ENCODE peak calls at places on chromosomes 16 and 17, in ten cellular contexts. One of them, this sample, is unnamed.
A peak's percentile ranks its signal among the peaks of the same experiment; 100 is the strongest.

GRCh38 chr16:14364386-14365199 is 265.5 kb downstream of the PARN start:
- ATAC-seq in activated T-cell treated with anti-CD3 and anti-CD28 coated beads, Interleukin-2, amount 50 U/mL, for 72 hours: no peak
- ATAC-seq in natural killer cell: no peak
- ATAC-seq in Panc1: peak; percentile 60
- ATAC-seq in activated CD4-positive, CD25-positive, alpha-beta regulatory T cell treated with anti-CD3 and anti-CD28 coated beads, Interleukin-2, amount 50 U/mL, for 24 hours: no peak
- ATAC-seq in left lung: peak; percentile 79
- ATAC-seq in upper lobe of right lung: peak; percentile 78
- ATAC-seq in stimulated activated naive B cell treated with anti-CD40 and anti-IgM and Interleukin-4, amounts not matched to agents 10 μg/mL and 1 μg/mL and 100 μg/mL, for 72 hours: no peak
- ATAC-seq in activated CD8-positive, alpha-beta T cell treated with anti-CD3 and anti-CD28 coated beads, Interleukin-2, amount 10 ng/mL, durations not matched to agents 7 days and 5 days: no peak
- ATAC-seq in heart right ventricle: no peak
- ATAC-seq in this sample: no peak

GRCh38 chr17:39665642-39666221 is 583 bp downstream of the TCAP start:
- ATAC-seq in activated CD8-positive, alpha-beta T cell treated with anti-CD3 and anti-CD28 coated beads, Interleukin-2, amount 10 ng/mL, durations not matched to agents 7 days and 5 days: no peak
- ATAC-seq in upper lobe of right lung: no peak
- ATAC-seq in activated T-cell treated with anti-CD3 and anti-CD28 coated beads, Interleukin-2, amount 50 U/mL, for 72 hours: no peak
- ATAC-seq in left lung: no peak
- ATAC-seq in stimulated activated naive B cell treated with anti-CD40 and anti-IgM and Interleukin-4, amounts not matched to agents 10 μg/mL and 1 μg/mL and 100 μg/mL, for 72 hours: peak; percentile 38
- ATAC-seq in natural killer cell: peak; percentile 22
- ATAC-seq in activated CD4-positive, CD25-positive, alpha-beta regulatory T cell treated with anti-CD3 and anti-CD28 coated beads, Interleukin-2, amount 50 U/mL, for 24 hours: peak; percentile 15
- ATAC-seq in Panc1: peak; percentile 44
- ATAC-seq in heart right ventricle: peak; percentile 9
- ATAC-seq in this sample: no peak

GRCh38 chr17:66423436-66423922 is 121.1 kb downstream of the PRKCA start:
- ATAC-seq in Panc1: no peak
- ATAC-seq in activated CD4-positive, CD25-positive, alpha-beta regulatory T cell treated with anti-CD3 and anti-CD28 coated beads, Interleukin-2, amount 50 U/mL, for 24 hours: no peak
- ATAC-seq in left lung: no peak
- ATAC-seq in natural killer cell: no peak
- ATAC-seq in upper lobe of right lung: no peak
- ATAC-seq in activated CD8-positive, alpha-beta T cell treated with anti-CD3 and anti-CD28 coated beads, Interleukin-2, amount 10 ng/mL, durations not matched to agents 7 days and 5 days: no peak
- ATAC-seq in stimulated activated naive B cell treated with anti-CD40 and anti-IgM and Interleukin-4, amounts not matched to agents 10 μg/mL and 1 μg/mL and 100 μg/mL, for 72 hours: peak; percentile 32
- ATAC-seq in activated T-cell treated with anti-CD3 and anti-CD28 coated beads, Interleukin-2, amount 50 U/mL, for 72 hours: peak; percentile 44
- ATAC-seq in heart right ventricle: peak; percentile 28
- ATAC-seq in this sample: no peak

GRCh38 chr16:78893340-78893739 is 707.2 kb downstream of the MAF start:
- ATAC-seq in upper lobe of right lung: peak; percentile 90
- ATAC-seq in Panc1: no peak
- ATAC-seq in natural killer cell: no peak
- ATAC-seq in activated CD8-positive, alpha-beta T cell treated with anti-CD3 and anti-CD28 coated beads, Interleukin-2, amount 10 ng/mL, durations not matched to agents 7 days and 5 days: no peak
- ATAC-seq in stimulated activated naive B cell treated with anti-CD40 and anti-IgM and Interleukin-4, amounts not matched to agents 10 μg/mL and 1 μg/mL and 100 μg/mL, for 72 hours: peak; percentile 89
- ATAC-seq in activated T-cell treated with anti-CD3 and anti-CD28 coated beads, Interleukin-2, amount 50 U/mL, for 72 hours: peak; percentile 63
- ATAC-seq in activated CD4-positive, CD25-positive, alpha-beta regulatory T cell treated with anti-CD3 and anti-CD28 coated beads, Interleukin-2, amount 50 U/mL, for 24 hours: peak; percentile 25
- ATAC-seq in left lung: peak; percentile 76
- ATAC-seq in heart right ventricle: peak; percentile 46
- ATAC-seq in this sample: no peak

GRCh38 chr17:6427284-6427781 is 7.6 kb downstream of the AIPL1 start:
- ATAC-seq in upper lobe of right lung: peak; percentile 53
- ATAC-seq in stimulated activated naive B cell treated with anti-CD40 and anti-IgM and Interleukin-4, amounts not matched to agents 10 μg/mL and 1 μg/mL and 100 μg/mL, for 72 hours: peak; percentile 88
- ATAC-seq in left lung: peak; percentile 44
- ATAC-seq in activated CD4-positive, CD25-positive, alpha-beta regulatory T cell treated with anti-CD3 and anti-CD28 coated beads, Interleukin-2, amount 50 U/mL, for 24 hours: peak; percentile 74
- ATAC-seq in natural killer cell: peak; percentile 87
- ATAC-seq in Panc1: no peak
- ATAC-seq in heart right ventricle: peak; percentile 21
- ATAC-seq in activated CD8-positive, alpha-beta T cell treated with anti-CD3 and anti-CD28 coated beads, Interleukin-2, amount 10 ng/mL, durations not matched to agents 7 days and 5 days: peak; percentile 86
- ATAC-seq in activated T-cell treated with anti-CD3 and anti-CD28 coated beads, Interleukin-2, amount 50 U/mL, for 72 hours: peak; percentile 89
- ATAC-seq in this sample: no peak

GRCh38 chr17:69402052-69402451 is 12.4 kb upstream of the MAP2K6 start:
- ATAC-seq in activated CD8-positive, alpha-beta T cell treated with anti-CD3 and anti-CD28 coated beads, Interleukin-2, amount 10 ng/mL, durations not matched to agents 7 days and 5 days: no peak
- ATAC-seq in natural killer cell: no peak
- ATAC-seq in upper lobe of right lung: no peak
- ATAC-seq in activated CD4-positive, CD25-positive, alpha-beta regulatory T cell treated with anti-CD3 and anti-CD28 coated beads, Interleukin-2, amount 50 U/mL, for 24 hours: no peak
- ATAC-seq in stimulated activated naive B cell treated with anti-CD40 and anti-IgM and Interleukin-4, amounts not matched to agents 10 μg/mL and 1 μg/mL and 100 μg/mL, for 72 hours: no peak
- ATAC-seq in activated T-cell treated with anti-CD3 and anti-CD28 coated beads, Interleukin-2, amount 50 U/mL, for 72 hours: no peak
- ATAC-seq in heart right ventricle: no peak
- ATAC-seq in left lung: no peak
- ATAC-seq in Panc1: no peak
- ATAC-seq in this sample: no peak

GRCh38 chr16:84712138-84712671 is 12.4 kb downstream of the USP10 start:
- ATAC-seq in natural killer cell: no peak
- ATAC-seq in stimulated activated naive B cell treated with anti-CD40 and anti-IgM and Interleukin-4, amounts not matched to agents 10 μg/mL and 1 μg/mL and 100 μg/mL, for 72 hours: no peak
- ATAC-seq in activated T-cell treated with anti-CD3 and anti-CD28 coated beads, Interleukin-2, amount 50 U/mL, for 72 hours: no peak
- ATAC-seq in left lung: no peak
- ATAC-seq in activated CD8-positive, alpha-beta T cell treated with anti-CD3 and anti-CD28 coated beads, Interleukin-2, amount 10 ng/mL, durations not matched to agents 7 days and 5 days: no peak
- ATAC-seq in heart right ventricle: no peak
- ATAC-seq in upper lobe of right lung: no peak
- ATAC-seq in Panc1: peak; percentile 31
- ATAC-seq in activated CD4-positive, CD25-positive, alpha-beta regulatory T cell treated with anti-CD3 and anti-CD28 coated beads, Interleukin-2, amount 50 U/mL, for 24 hours: no peak
- ATAC-seq in this sample: no peak

GRCh38 chr17:79968116-79968515 is 67.6 kb downstream of the TBC1D16 start:
- ATAC-seq in heart right ventricle: no peak
- ATAC-seq in stimulated activated naive B cell treated with anti-CD40 and anti-IgM and Interleukin-4, amounts not matched to agents 10 μg/mL and 1 μg/mL and 100 μg/mL, for 72 hours: no peak
- ATAC-seq in Panc1: no peak
- ATAC-seq in natural killer cell: no peak
- ATAC-seq in activated T-cell treated with anti-CD3 and anti-CD28 coated beads, Interleukin-2, amount 50 U/mL, for 72 hours: no peak
- ATAC-seq in activated CD8-positive, alpha-beta T cell treated with anti-CD3 and anti-CD28 coated beads, Interleukin-2, amount 10 ng/mL, durations not matched to agents 7 days and 5 days: no peak
- ATAC-seq in upper lobe of right lung: no peak
- ATAC-seq in activated CD4-positive, CD25-positive, alpha-beta regulatory T cell treated with anti-CD3 and anti-CD28 coated beads, Interleukin-2, amount 50 U/mL, for 24 hours: no peak
- ATAC-seq in left lung: no peak
- ATAC-seq in this sample: no peak

GRCh38 chr17:83099086-83099540 is 19.7 kb downstream of the METRNL start:
- ATAC-seq in upper lobe of right lung: no peak
- ATAC-seq in stimulated activated naive B cell treated with anti-CD40 and anti-IgM and Interleukin-4, amounts not matched to agents 10 μg/mL and 1 μg/mL and 100 μg/mL, for 72 hours: peak; percentile 6
- ATAC-seq in natural killer cell: peak; percentile 1
- ATAC-seq in activated T-cell treated with anti-CD3 and anti-CD28 coated beads, Interleukin-2, amount 50 U/mL, for 72 hours: no peak
- ATAC-seq in heart right ventricle: peak; percentile 7
- ATAC-seq in activated CD8-positive, alpha-beta T cell treated with anti-CD3 and anti-CD28 coated beads, Interleukin-2, amount 10 ng/mL, durations not matched to agents 7 days and 5 days: no peak
- ATAC-seq in Panc1: no peak
- ATAC-seq in left lung: no peak
- ATAC-seq in activated CD4-positive, CD25-positive, alpha-beta regulatory T cell treated with anti-CD3 and anti-CD28 coated beads, Interleukin-2, amount 50 U/mL, for 24 hours: no peak
- ATAC-seq in this sample: no peak

GRCh38 chr17:31544186-31544585 is 152.7 kb downstream of the RAB11FIP4 start:
- ATAC-seq in left lung: no peak
- ATAC-seq in activated CD4-positive, CD25-positive, alpha-beta regulatory T cell treated with anti-CD3 and anti-CD28 coated beads, Interleukin-2, amount 50 U/mL, for 24 hours: no peak
- ATAC-seq in upper lobe of right lung: no peak
- ATAC-seq in Panc1: no peak
- ATAC-seq in activated CD8-positive, alpha-beta T cell treated with anti-CD3 and anti-CD28 coated beads, Interleukin-2, amount 10 ng/mL, durations not matched to agents 7 days and 5 days: no peak
- ATAC-seq in stimulated activated naive B cell treated with anti-CD40 and anti-IgM and Interleukin-4, amounts not matched to agents 10 μg/mL and 1 μg/mL and 100 μg/mL, for 72 hours: no peak
- ATAC-seq in natural killer cell: no peak
- ATAC-seq in activated T-cell treated with anti-CD3 and anti-CD28 coated beads, Interleukin-2, amount 50 U/mL, for 72 hours: no peak
- ATAC-seq in heart right ventricle: no peak
- ATAC-seq in this sample: no peak

GRCh38 chr17:18064053-18064452 is 23.7 kb upstream of the DRG2 start:
- ATAC-seq in upper lobe of right lung: no peak
- ATAC-seq in left lung: no peak
- ATAC-seq in heart right ventricle: peak; percentile 60
- ATAC-seq in stimulated activated naive B cell treated with anti-CD40 and anti-IgM and Interleukin-4, amounts not matched to agents 10 μg/mL and 1 μg/mL and 100 μg/mL, for 72 hours: no peak
- ATAC-seq in activated CD8-positive, alpha-beta T cell treated with anti-CD3 and anti-CD28 coated beads, Interleukin-2, amount 10 ng/mL, durations not matched to agents 7 days and 5 days: no peak
- ATAC-seq in natural killer cell: no peak
- ATAC-seq in activated CD4-positive, CD25-positive, alpha-beta regulatory T cell treated with anti-CD3 and anti-CD28 coated beads, Interleukin-2, amount 50 U/mL, for 24 hours: no peak
- ATAC-seq in activated T-cell treated with anti-CD3 and anti-CD28 coated beads, Interleukin-2, amount 50 U/mL, for 72 hours: no peak
- ATAC-seq in Panc1: no peak
- ATAC-seq in this sample: no peak

GRCh38 chr17:42402121-42402516 is 13.9 kb upstream of the STAT3 start:
- ATAC-seq in stimulated activated naive B cell treated with anti-CD40 and anti-IgM and Interleukin-4, amounts not matched to agents 10 μg/mL and 1 μg/mL and 100 μg/mL, for 72 hours: no peak
- ATAC-seq in natural killer cell: no peak
- ATAC-seq in Panc1: no peak
- ATAC-seq in heart right ventricle: no peak
- ATAC-seq in activated CD8-positive, alpha-beta T cell treated with anti-CD3 and anti-CD28 coated beads, Interleukin-2, amount 10 ng/mL, durations not matched to agents 7 days and 5 days: no peak
- ATAC-seq in activated CD4-positive, CD25-positive, alpha-beta regulatory T cell treated with anti-CD3 and anti-CD28 coated beads, Interleukin-2, amount 50 U/mL, for 24 hours: no peak
- ATAC-seq in activated T-cell treated with anti-CD3 and anti-CD28 coated beads, Interleukin-2, amount 50 U/mL, for 72 hours: no peak
- ATAC-seq in left lung: no peak
- ATAC-seq in upper lobe of right lung: no peak
- ATAC-seq in this sample: no peak

GRCh38 chr17:17876959-17877547 is 40.3 kb upstream of the SREBF1 start:
- ATAC-seq in natural killer cell: no peak
- ATAC-seq in activated CD8-positive, alpha-beta T cell treated with anti-CD3 and anti-CD28 coated beads, Interleukin-2, amount 10 ng/mL, durations not matched to agents 7 days and 5 days: no peak
- ATAC-seq in left lung: peak; percentile 81
- ATAC-seq in stimulated activated naive B cell treated with anti-CD40 and anti-IgM and Interleukin-4, amounts not matched to agents 10 μg/mL and 1 μg/mL and 100 μg/mL, for 72 hours: no peak
- ATAC-seq in upper lobe of right lung: peak; percentile 78
- ATAC-seq in activated CD4-positive, CD25-positive, alpha-beta regulatory T cell treated with anti-CD3 and anti-CD28 coated beads, Interleukin-2, amount 50 U/mL, for 24 hours: no peak
- ATAC-seq in heart right ventricle: peak; percentile 47
- ATAC-seq in Panc1: no peak
- ATAC-seq in activated T-cell treated with anti-CD3 and anti-CD28 coated beads, Interleukin-2, amount 50 U/mL, for 72 hours: no peak
- ATAC-seq in this sample: peak; percentile 72

GRCh38 chr17:50396261-50397110 is 837 bp downstream of the LRRC59 start:
- ATAC-seq in Panc1: peak; percentile 50
- ATAC-seq in left lung: peak; percentile 85
- ATAC-seq in upper lobe of right lung: peak; percentile 63
- ATAC-seq in activated T-cell treated with anti-CD3 and anti-CD28 coated beads, Interleukin-2, amount 50 U/mL, for 72 hours: peak; percentile 22
- ATAC-seq in stimulated activated naive B cell treated with anti-CD40 and anti-IgM and Interleukin-4, amounts not matched to agents 10 μg/mL and 1 μg/mL and 100 μg/mL, for 72 hours: peak; percentile 30
- ATAC-seq in natural killer cell: peak; percentile 5
- ATAC-seq in activated CD8-positive, alpha-beta T cell treated with anti-CD3 and anti-CD28 coated beads, Interleukin-2, amount 10 ng/mL, durations not matched to agents 7 days and 5 days: peak; percentile 18
- ATAC-seq in heart right ventricle: peak; percentile 35
- ATAC-seq in activated CD4-positive, CD25-positive, alpha-beta regulatory T cell treated with anti-CD3 and anti-CD28 coated beads, Interleukin-2, amount 50 U/mL, for 24 hours: peak; percentile 34
- ATAC-seq in this sample: peak; percentile 25

This sample was measured in gastroesophageal sphincter.